ENCODE peak calls at places on chromosomes 11 and 22, in five cellular contexts. Y is IMR-90, F is astrocyte, A is pulmonary artery endothelial cell, B is nephron progenitor cell. G is an unnamed sample.

GRCh38 chr11:118436639-118437045 is 350 bp downstream of the KMT2A start:
- DNase-seq in F (no peak), A (no peak), Y (peak), B (peak), G (no peak)

GRCh38 chr11:94539420-94539819 is 4.3 kb upstream of the FUT4 start:
- DNase-seq in F (no peak), Y (no peak), B (no peak), A (no peak), G (no peak)

GRCh38 chr22:38313384-38313955 is 3.8 kb downstream of the CSNK1E start:
- DNase-seq in A (no peak), B (no peak), F (peak), Y (peak), G (peak)

GRCh38 chr11:70191495-70192140 is 11.5 kb upstream of the FADD start:
- DNase-seq in B (peak), F (peak), A (peak), Y (peak), G (peak)

GRCh38 chr22:36439481-36440271 is 41.8 kb downstream of the TXN2 start:
- DNase-seq in Y (peak), B (no peak), A (no peak), F (peak), G (no peak)

GRCh38 chr11:65182258-65183170 is 786 bp downstream of the CAPN1 start:
- DNase-seq in B (no peak), A (no peak), F (no peak), Y (no peak), G (no peak)

GRCh38 chr11:86301742-86302091 is 323 bp upstream of the HIKESHI start:
- DNase-seq in Y (no peak), B (no peak), F (no peak), A (no peak), G (no peak)

GRCh38 chr22:40238425-40239344 is 61.0 kb downstream of the TNRC6B start:
- DNase-seq in A (peak), B (no peak), Y (peak), F (peak), G (no peak)

GRCh38 chr11:45212566-45213315 is 66.3 kb downstream of the PRDM11 start:
- DNase-seq in Y (no peak), F (no peak), B (peak), A (no peak), G (no peak)

GRCh38 chr22:24744638-24745037 is 29.9 kb downstream of the PIWIL3 start:
- DNase-seq in B (no peak), Y (no peak), A (no peak), F (no peak), G (no peak)

GRCh38 chr11:133408936-133409335 is 123.4 kb downstream of the OPCML start:
- DNase-seq in Y (no peak), B (no peak), F (no peak), A (no peak), G (no peak)

GRCh38 chr11:92870241-92870826 is 99.1 kb upstream of the MTNR1B start:
- DNase-seq in B (no peak), Y (peak), A (no peak), F (peak), G (no peak)

GRCh38 chr22:36397767-36398093 is 10.0 kb upstream of the MYH9 start:
- DNase-seq in B (no peak), F (no peak), A (no peak), Y (no peak), G (no peak)

GRCh38 chr11:118339281-118340045 is 3.0 kb downstream of the CD3D start:
- DNase-seq in Y (no peak), A (no peak), B (no peak), F (no peak), G (no peak)

GRCh38 chr11:117037279-117037951 is 60.8 kb downstream of the SIK3 start:
- DNase-seq in B (no peak), Y (no peak), F (peak), A (no peak), G (no peak)

GRCh38 chr11:83293436-83293732 is 7.2 kb upstream of the CCDC90B start:
- DNase-seq in Y (no peak), F (no peak), A (no peak), B (no peak), G (no peak)

GRCh38 chr11:28657378-28658030 is 549.3 kb downstream of the METTL15 start:
- DNase-seq in F (peak), Y (peak), B (no peak), A (peak), G (no peak)

GRCh38 chr22:49853981-49854791 is 542 bp downstream of the ZBED4 start:
- DNase-seq in A (no peak), Y (peak), F (no peak), B (peak), G (peak)

GRCh38 chr22:46010177-46010867 is 33.4 kb upstream of the WNT7B start:
- DNase-seq in A (no peak), F (peak), B (no peak), Y (peak), G (peak)

GRCh38 chr22:29031236-29031982 is 30.2 kb downstream of the C22orf31 start:
- DNase-seq in Y (peak), F (peak), B (peak), A (peak), G (no peak)

GRCh38 chr11:32081129-32081641 is 9.7 kb upstream of the RCN1 start:
- DNase-seq in Y (peak), B (peak), F (peak), A (no peak), G (no peak)

GRCh38 chr11:88068848-88069554 is 106.2 kb downstream of the RAB38 start:
- DNase-seq in Y (no peak), B (no peak), F (no peak), A (no peak), G (no peak)

GRCh38 chr11:64624869-64625481 is 34.0 kb downstream of the SLC22A12 start:
- DNase-seq in Y (no peak), F (no peak), B (no peak), A (no peak), G (no peak)

GRCh38 chr11:122705396-122705795 is 49.9 kb downstream of the UBASH3B start:
- DNase-seq in F (no peak), B (no peak), A (no peak), Y (no peak), G (no peak)

GRCh38 chr11:35142481-35143207 is 3.7 kb downstream of the CD44 start:
- DNase-seq in F (peak), A (no peak), B (no peak), Y (peak), G (no peak)

GRCh38 chr11:125272822-125273221 is 108.3 kb downstream of the PKNOX2 start:
- DNase-seq in F (no peak), A (no peak), Y (no peak), B (no peak), G (no peak)

GRCh38 chr11:78244546-78245315 is 56.0 kb downstream of the USP35 start:
- DNase-seq in A (no peak), F (peak), Y (no peak), B (no peak), G (no peak)

GRCh38 chr11:108897071-108897481 is 232.2 kb downstream of the DDX10 start:
- DNase-seq in F (peak), Y (peak), A (no peak), B (no peak), G (no peak)

GRCh38 chr11:111367411-111368284 is 11.4 kb downstream of the POU2AF1 start:
- DNase-seq in B (no peak), A (no peak), Y (no peak), F (no peak), G (no peak)

GRCh38 chr11:86116386-86116726 is 47.5 kb upstream of the PICALM start:
- DNase-seq in B (no peak), Y (peak), A (no peak), F (peak), G (no peak)

GRCh38 chr22:48919187-48919590 is 908.5 kb downstream of the BRD1 start:
- DNase-seq in F (no peak), B (no peak), A (no peak), Y (no peak), G (no peak)

GRCh38 chr11:75524576-75525432 is 937 bp downstream of the GDPD5 start:
- DNase-seq in B (peak), A (no peak), Y (peak), F (no peak), G (no peak)

GRCh38 chr11:27282806-27283205 is 80.2 kb downstream of the CCDC34 start:
- DNase-seq in A (no peak), Y (no peak), B (no peak), F (peak), G (no peak)

GRCh38 chr11:76657139-76657823 is 13.3 kb downstream of the LRRC32 start:
- DNase-seq in A (no peak), F (no peak), B (no peak), Y (no peak), G (peak)

GRCh38 chr11:116062526-116063171 is 558.4 kb upstream of the CADM1 start:
- DNase-seq in A (no peak), F (peak), B (no peak), Y (no peak), G (no peak)

GRCh38 chr11:83238111-83238510 is 44.6 kb downstream of the ANKRD42 start:
- DNase-seq in F (no peak), Y (peak), A (no peak), B (no peak), G (no peak)

GRCh38 chr11:109968299-109968698 is 124.9 kb upstream of the ZC3H12C start:
- DNase-seq in F (no peak), A (no peak), B (no peak), Y (no peak), G (no peak)

GRCh38 chr11:67032830-67033555 is 10.1 kb downstream of the SYT12 start:
- DNase-seq in F (peak), B (no peak), A (no peak), Y (peak), G (no peak)

G was measured in dorsolateral prefrontal cortex.